ENCODE peak calls at places on chromosomes 2 and 18, in seven cellular contexts. N, H, X, L, S, D and J are unnamed samples.

GRCh38 chr18:10239138-10239537 is 215.3 kb upstream of the APCDD1 start:
- DNase-seq in H (peak; percentile 44), S (peak; percentile 85), N (peak; percentile 56), D (peak; percentile 14), X (peak; percentile 86), L (no peak), J (no peak)

GRCh38 chr2:126658910-126659613 is 3.1 kb downstream of the GYPC start:
- DNase-seq in D (peak; percentile 61), H (peak; percentile 77), S (peak; percentile 89), X (peak; percentile 90), L (peak; percentile 68), N (no peak), J (peak; percentile 83)

GRCh38 chr2:227106845-227107759 is 56.9 kb downstream of the COL4A4 start:
- DNase-seq in D (peak; percentile 52), S (no peak), L (peak; percentile 53), N (peak; percentile 78), H (no peak), X (no peak), J (no peak)

GRCh38 chr2:112821142-112821541 is 15.4 kb downstream of the IL1B start:
- DNase-seq in X (no peak), N (no peak), H (no peak), L (no peak), S (no peak), D (peak; percentile 15), J (no peak)

GRCh38 chr18:63185979-63186378 is 133.6 kb downstream of the BCL2 start:
- DNase-seq in H (no peak), S (no peak), D (no peak), X (no peak), L (no peak), N (no peak), J (no peak)

GRCh38 chr2:88554189-88554588 is 73.1 kb downstream of the EIF2AK3 start:
- DNase-seq in S (no peak), H (no peak), D (no peak), N (no peak), L (no peak), X (no peak), J (no peak)

GRCh38 chr18:67035026-67035425 is 431.1 kb upstream of the CDH19 start:
- DNase-seq in N (no peak), D (no peak), H (no peak), S (no peak), L (no peak), X (no peak), J (no peak)

GRCh38 chr2:84874381-84875212 is 6.3 kb downstream of the TRABD2A start:
- DNase-seq in H (no peak), D (peak; percentile 32), S (peak; percentile 33), N (no peak), X (no peak), L (no peak), J (no peak)

GRCh38 chr18:10715791-10716190 is 190.0 kb downstream of the NAPG start:
- DNase-seq in L (no peak), D (peak; percentile 59), S (peak; percentile 71), N (peak; percentile 44), H (no peak), X (peak; percentile 69), J (no peak)

GRCh38 chr2:40346535-40347354 is 105.1 kb downstream of the SLC8A1 start:
- DNase-seq in D (peak; percentile 74), N (no peak), S (no peak), X (peak; percentile 67), H (peak; percentile 33), L (no peak), J (no peak)

GRCh38 chr2:40343904-40344303 is 108.0 kb downstream of the SLC8A1 start:
- DNase-seq in L (no peak), N (no peak), D (peak; percentile 88), S (no peak), H (no peak), X (no peak), J (no peak)

GRCh38 chr2:40344364-40344763 is 107.5 kb downstream of the SLC8A1 start:
- DNase-seq in X (no peak), L (no peak), S (no peak), N (no peak), H (no peak), D (no peak), J (no peak)

GRCh38 chr2:40348665-40349064 is 103.2 kb downstream of the SLC8A1 start:
- DNase-seq in H (no peak), X (no peak), D (peak; percentile 93), S (no peak), N (no peak), L (no peak), J (no peak)

GRCh38 chr2:40348038-40348437 is 103.9 kb downstream of the SLC8A1 start:
- DNase-seq in X (no peak), H (no peak), D (no peak), L (no peak), S (no peak), N (no peak), J (no peak)
- H3K4me1 ChIP-seq in X (peaks cover 13% of the 10 kb centered on the region), H (no peaks in the 10 kb centered on the region), D (peaks cover 27% of the 10 kb centered on the region), L (peaks cover 5% of the 10 kb centered on the region), S (peaks cover 48% of the 10 kb centered on the region), N (peaks cover 5% of the 10 kb centered on the region), J (peaks cover 42% of the 10 kb centered on the region)

DNA sequence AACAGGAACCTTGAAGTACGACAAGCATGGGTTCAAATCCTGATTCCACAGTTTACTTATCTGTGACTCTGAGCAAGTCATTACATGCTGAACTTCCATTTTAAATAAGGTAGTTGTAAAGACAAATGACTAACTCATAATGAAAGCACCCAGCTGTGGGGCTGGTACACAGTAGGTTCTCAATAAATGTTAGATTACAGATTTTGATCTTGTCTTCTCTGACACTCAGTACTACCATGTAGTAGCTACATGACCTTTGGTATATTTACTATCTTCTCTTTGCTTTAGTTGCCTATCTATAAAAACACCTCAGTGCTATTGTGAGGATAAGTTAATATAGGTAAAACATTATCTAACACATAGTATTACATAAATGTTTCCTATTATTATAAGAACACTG is 3.2 kb downstream of the TRAK2 start:
- DNase-seq in H (no peak), D (no peak), L (no peak), N (no peak), X (no peak), S (no peak), J (no peak)
- H3K4me1 ChIP-seq in H (peaks cover 42% of the 10 kb centered on the region), D (no peaks in the 10 kb centered on the region), L (peaks cover 40% of the 10 kb centered on the region), N (peaks cover 39% of the 10 kb centered on the region), X (peaks cover 4% of the 10 kb centered on the region), S (peaks cover 29% of the 10 kb centered on the region), J (peaks cover 71% of the 10 kb centered on the region)

DNA sequence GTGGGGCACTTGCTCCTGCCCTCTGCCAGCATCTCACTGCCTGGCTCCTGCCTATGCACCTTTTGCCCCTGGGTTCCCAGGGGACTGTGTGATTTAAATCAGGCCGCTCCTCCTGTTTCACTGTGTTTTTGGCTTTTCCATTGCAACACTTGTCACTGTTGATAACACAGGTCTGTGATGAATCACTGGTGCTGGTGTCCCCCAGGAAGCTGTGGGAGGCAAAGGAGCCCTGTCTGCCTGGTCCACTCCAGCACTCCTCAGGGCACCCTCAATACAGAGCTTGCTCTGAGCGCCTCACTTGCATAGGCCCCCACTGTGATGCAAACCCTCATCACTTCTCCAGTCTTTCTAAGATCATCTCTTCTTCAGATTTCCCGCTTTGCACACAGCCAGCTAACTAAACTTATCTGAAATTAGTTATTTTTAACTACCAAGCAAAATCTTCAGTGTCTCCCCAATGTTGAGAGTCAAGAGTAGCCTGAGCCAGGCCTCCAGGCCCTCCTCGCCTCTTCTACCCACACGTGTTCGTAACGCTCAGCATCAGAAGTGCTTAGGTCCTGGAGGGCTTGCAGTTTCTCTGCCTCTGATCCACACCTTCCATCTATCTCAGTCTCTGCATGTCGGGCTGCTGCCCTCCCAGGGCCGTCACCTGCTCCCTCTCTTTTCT is 2.8 kb downstream of the TMEM18 start:
- DNase-seq in L (no peak), D (peak; percentile 19), N (no peak), S (no peak), X (no peak), H (no peak), J (no peak)
- H3K4me1 ChIP-seq in L (peaks cover 10% of the 10 kb centered on the region), D (peaks cover 22% of the 10 kb centered on the region), N (peaks cover 9% of the 10 kb centered on the region), S (peaks cover 8% of the 10 kb centered on the region), X (no peaks in the 10 kb centered on the region), H (peaks cover 15% of the 10 kb centered on the region), J (no peaks in the 10 kb centered on the region)

GRCh38 chr2:177246000-177246399 is 18.5 kb downstream of the NFE2L2 start:
- DNase-seq in H (no peak), D (no peak), N (no peak), S (no peak), X (peak; percentile 24), L (no peak), J (no peak)

GRCh38 chr2:177243073-177243472 is 21.5 kb downstream of the NFE2L2 start:
- DNase-seq in H (no peak), S (peak; percentile 44), X (no peak), N (no peak), D (no peak), L (no peak), J (no peak)

GRCh38 chr2:177243476-177243875 is 21.1 kb downstream of the NFE2L2 start:
- DNase-seq in N (no peak), H (no peak), S (no peak), L (no peak), D (no peak), X (no peak), J (no peak)

GRCh38 chr2:177244244-177244771 is 20.2 kb downstream of the NFE2L2 start:
- DNase-seq in X (no peak), L (no peak), H (no peak), S (no peak), D (no peak), N (no peak), J (no peak)

GRCh38 chr2:177245010-177245422 is 19.5 kb downstream of the NFE2L2 start:
- DNase-seq in S (no peak), H (no peak), L (no peak), X (no peak), D (peak; percentile 88), N (peak; percentile 58), J (no peak)
- H3K4me1 ChIP-seq in S (peaks cover 94% of the 10 kb centered on the region), H (peaks cover 92% of the 10 kb centered on the region), L (peaks cover 76% of the 10 kb centered on the region), X (peaks cover 28% of the 10 kb centered on the region), D (peaks cover 35% of the 10 kb centered on the region), N (peaks cover 50% of the 10 kb centered on the region), J (peaks cover 100% of the 10 kb centered on the region)

GRCh38 chr2:75609334-75609689 is 37.3 kb upstream of the MRPL19 start:
- DNase-seq in S (no peak), D (no peak), H (no peak), X (no peak), L (no peak), N (no peak), J (no peak)

GRCh38 chr2:75605770-75606535 is 40.6 kb upstream of the MRPL19 start:
- DNase-seq in N (peak; percentile 45), H (no peak), X (no peak), L (no peak), D (peak; percentile 99), S (no peak), J (no peak)

GRCh38 chr2:75608684-75609333 is 37.8 kb upstream of the MRPL19 start:
- DNase-seq in H (peak; percentile 38), L (peak; percentile 38), N (peak; percentile 77), X (peak; percentile 76), S (no peak), D (peak; percentile 40), J (peak; percentile 35)

GRCh38 chr2:75607988-75608683 is 38.4 kb upstream of the MRPL19 start:
- DNase-seq in S (no peak), D (peak; percentile 54), L (no peak), N (no peak), H (no peak), X (no peak), J (no peak)

GRCh38 chr2:75606851-75607798 is 39.5 kb upstream of the MRPL19 start:
- DNase-seq in N (no peak), D (peak; percentile 98), S (no peak), X (no peak), L (no peak), H (no peak), J (no peak)
- H3K4me1 ChIP-seq in N (peaks cover 18% of the 10 kb centered on the region), D (peaks cover 21% of the 10 kb centered on the region), S (no peaks in the 10 kb centered on the region), X (no peaks in the 10 kb centered on the region), L (peaks cover 3% of the 10 kb centered on the region), H (no peaks in the 10 kb centered on the region), J (no peaks in the 10 kb centered on the region)

GRCh38 chr18:31685097-31686082 is 1.0 kb upstream of the B4GALT6 start:
- DNase-seq in H (peak; percentile 66), S (peak; percentile 72), X (peak; percentile 88), D (peak; percentile 80), N (peak; percentile 90), L (peak; percentile 76), J (peak; percentile 62)
- H3K4me1 ChIP-seq in H (peaks cover 9% of the 10 kb centered on the region), S (peaks cover 14% of the 10 kb centered on the region), X (no peaks in the 10 kb centered on the region), D (no peaks in the 10 kb centered on the region), N (peaks cover 1% of the 10 kb centered on the region), L (peaks cover 10% of the 10 kb centered on the region), J (peaks cover 1% of the 10 kb centered on the region)